ENCODE peak calls at places on chromosomes 5 and 9, in ten cellular contexts. I, B, F, X, J, U, Z, C, K and R are unnamed samples.

GRCh38 chr5:136710834-136711233 is 345.5 kb upstream of the TRPC7 start:
- DNase-seq in I (no peak), B (no peak), F (no peak), X (no peak), J (no peak), U (no peak), Z (no peak), C (no peak), K (no peak), R (no peak)

GRCh38 chr9:124332321-124332720 is 74.6 kb downstream of the NEK6 start:
- DNase-seq in I (no peak), B (no peak), F (no peak), X (no peak), J (no peak), U (no peak), Z (no peak), C (no peak), K (no peak), R (no peak)

GRCh38 chr5:150211156-150212030 is 21.5 kb downstream of the SLC6A7 start:
- DNase-seq in I (no peak), B (no peak), F (no peak), X (peak; percentile 85), J (no peak), U (no peak), Z (no peak), C (peak; percentile 37), K (no peak), R (no peak)

GRCh38 chr5:173010547-173011464 is 27.2 kb downstream of the ATP6V0E1 start:
- DNase-seq in I (no peak), B (peak; percentile 32), F (peak; percentile 39), X (peak; percentile 70), J (no peak), U (no peak), Z (peak; percentile 69), C (no peak), K (no peak), R (peak; percentile 38)

GRCh38 chr9:128689820-128690683 is 1.0 kb downstream of the SET start:
- DNase-seq in I (no peak), B (peak; percentile 37), F (peak; percentile 51), X (peak; percentile 76), J (no peak), U (peak; percentile 78), Z (peak; percentile 69), C (peak; percentile 67), K (no peak), R (no peak)

GRCh38 chr5:14171621-14172020 is 28.5 kb downstream of the TRIO start:
- DNase-seq in I (no peak), B (peak; percentile 85), F (peak; percentile 79), X (no peak), J (peak; percentile 68), U (no peak), Z (no peak), C (no peak), K (no peak), R (peak; percentile 90)

GRCh38 chr9:136089697-136090045 is 5.4 kb downstream of the NACC2 start:
- DNase-seq in I (no peak), B (peak; percentile 39), F (peak; percentile 67), X (no peak), J (no peak), U (peak; percentile 80), Z (no peak), C (no peak), K (no peak), R (peak; percentile 61)

GRCh38 chr9:107737987-107738743 is 248.6 kb upstream of the KLF4 start:
- DNase-seq in I (no peak), B (peak; percentile 95), F (peak; percentile 93), X (no peak), J (peak; percentile 95), U (no peak), Z (peak; percentile 80), C (no peak), K (peak; percentile 55), R (peak; percentile 68)

GRCh38 chr9:123974471-123974870 is 37.1 kb upstream of the LHX2 start:
- DNase-seq in I (no peak), B (no peak), F (no peak), X (no peak), J (no peak), U (no peak), Z (no peak), C (no peak), K (no peak), R (no peak)

GRCh38 chr9:37994639-37995347 is 74.2 kb downstream of the SHB start:
- DNase-seq in I (no peak), B (peak; percentile 88), F (peak; percentile 68), X (no peak), J (peak; percentile 70), U (peak; percentile 92), Z (peak; percentile 80), C (peak; percentile 65), K (peak; percentile 34), R (peak; percentile 79)

GRCh38 chr9:128818839-128819715 is 777 bp downstream of the ENDOG start:
- DNase-seq in I (no peak), B (no peak), F (no peak), X (peak; percentile 53), J (no peak), U (peak; percentile 55), Z (no peak), C (no peak), K (no peak), R (no peak)

GRCh38 chr5:113082547-113082905 is 105.9 kb downstream of the DCP2 start:
- DNase-seq in I (no peak), B (no peak), F (no peak), X (no peak), J (no peak), U (no peak), Z (no peak), C (no peak), K (no peak), R (no peak)

GRCh38 chr5:129716235-129717030 is 31.5 kb upstream of the MINAR2 start:
- DNase-seq in I (no peak), B (no peak), F (no peak), X (peak; percentile 28), J (peak; percentile 6), U (no peak), Z (no peak), C (no peak), K (no peak), R (no peak)

GRCh38 chr9:748861-749497 is 92.5 kb upstream of the DMRT1 start:
- DNase-seq in I (no peak), B (no peak), F (no peak), X (no peak), J (no peak), U (no peak), Z (no peak), C (no peak), K (no peak), R (no peak)

GRCh38 chr9:76560481-76560891 is 101.5 kb downstream of the GCNT1 start:
- DNase-seq in I (no peak), B (peak; percentile 75), F (peak; percentile 79), X (no peak), J (peak; percentile 76), U (no peak), Z (no peak), C (no peak), K (no peak), R (peak; percentile 90)

GRCh38 chr5:141493500-141494422 is 4.9 kb downstream of the PCDHGC5 start:
- DNase-seq in I (no peak), B (peak; percentile 65), F (peak; percentile 55), X (no peak), J (peak; percentile 71), U (no peak), Z (peak; percentile 60), C (no peak), K (no peak), R (peak; percentile 19)

GRCh38 chr5:77168187-77168883 is 42.1 kb upstream of the PDE8B start:
- DNase-seq in I (no peak), B (peak; percentile 57), F (peak; percentile 56), X (no peak), J (no peak), U (peak; percentile 23), Z (peak; percentile 85), C (peak; percentile 76), K (no peak), R (no peak)

GRCh38 chr5:37835400-37835973 is 4.4 kb downstream of the GDNF start:
- DNase-seq in I (no peak), B (no peak), F (no peak), X (no peak), J (no peak), U (no peak), Z (no peak), C (no peak), K (no peak), R (no peak)
- H3K4me3 ChIP-seq in I (peak overlapping the region; percentile 37), B (no peak overlapping the region), F (no peak overlapping the region), X (peak overlapping the region; percentile 65), J (peak overlapping the region; percentile 71), U (no peak overlapping the region), Z (no peak overlapping the region), C (no peak overlapping the region), K (no peak overlapping the region), R (no peak overlapping the region)

DNA sequence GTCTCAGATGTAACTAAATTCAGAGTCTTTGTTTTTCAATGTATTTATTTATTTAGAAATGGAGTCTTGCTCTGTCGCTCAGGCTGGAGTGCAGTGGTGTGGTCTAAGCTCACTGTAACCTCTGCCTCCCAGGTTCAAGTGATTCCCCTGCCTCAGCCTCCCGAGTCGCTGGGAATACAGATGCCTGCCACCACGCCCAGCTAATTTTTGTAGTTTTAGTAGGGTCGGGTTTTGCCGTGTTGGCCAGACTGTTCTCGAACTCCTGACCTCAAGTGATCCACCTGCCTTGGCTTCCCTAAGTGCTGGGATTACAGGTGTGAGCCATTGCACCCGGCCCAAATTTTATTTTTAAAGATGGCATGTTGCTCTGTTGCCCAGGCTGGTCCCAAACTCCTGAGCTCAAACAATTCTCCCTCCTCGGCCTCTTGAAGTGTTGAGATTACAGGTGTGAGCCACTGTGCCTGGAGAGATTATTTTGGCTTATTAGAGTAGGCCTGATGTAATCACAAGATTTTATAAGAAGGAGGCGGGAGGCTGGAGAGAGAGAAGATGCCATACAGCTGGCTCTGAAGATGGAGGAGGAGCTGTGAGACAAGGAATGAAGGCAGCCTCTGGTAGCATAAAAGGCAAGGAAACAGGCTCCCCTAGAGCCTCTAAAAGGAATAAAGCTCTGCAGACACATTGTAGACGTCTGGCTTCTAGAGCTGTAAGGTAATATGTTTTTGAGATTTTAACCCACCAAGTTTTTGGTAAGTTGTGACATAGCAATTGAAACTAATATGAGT is 12.9 kb upstream of the KLF9 start:
- DNase-seq in I (no peak), B (peak; percentile 58), F (peak; percentile 63), X (peak; percentile 40), J (no peak), U (no peak), Z (peak; percentile 31), C (no peak), K (no peak), R (peak; percentile 74)
- TF ChIP-seq CTCF in I (no peak), B (peak; percentile 15), F (peak; percentile 16), X (no peak), J (no peak), U (no peak), Z (no peak), C (no peak), K (peak; percentile 34), R (peak; percentile 35)

GRCh38 chr9:70415041-70415440 is 584 bp upstream of the KLF9 start:
- DNase-seq in I (no peak), B (no peak), F (no peak), X (no peak), J (no peak), U (no peak), Z (no peak), C (no peak), K (no peak), R (no peak)
- H3K4me3 ChIP-seq in I (no peak overlapping the region), B (no peak overlapping the region), F (peak overlapping the region; percentile 85), X (no peak overlapping the region), J (peak overlapping the region; percentile 97), U (no peak overlapping the region), Z (peak overlapping the region; percentile 92), C (peak overlapping the region; percentile 82), K (peak overlapping the region; percentile 98), R (peak overlapping the region; percentile 70)

GRCh38 chr5:31656806-31657205 is 17.9 kb downstream of the PDZD2 start:
- DNase-seq in I (no peak), B (no peak), F (no peak), X (peak; percentile 72), J (no peak), U (peak; percentile 12), Z (no peak), C (no peak), K (no peak), R (no peak)
- TF ChIP-seq CTCF in I (no peak), B (no peak), F (no peak), X (no peak), J (no peak), U (no peak), Z (no peak), C (no peak), K (no peak), R (no peak)